ENCODE peak calls at places on chromosome 7, in seven cellular contexts. U is stimulated activated CD4-positive, alpha-beta T cell treated with anti-CD3 and anti-CD28 coated beads, Interleukin-12 subunit alpha, Interleukin-12 subunit beta, amount 100 ng/mL, for 4 hours; Z is pancreas; T is NCI-H460; V is T1000; A is neural progenitor cell; B is mesenteric fat pad. X is an unnamed sample.

GRCh38 chr7:148941598-148942280 is 57.6 kb upstream of the EZH2 start:
- DNase-seq in Z (peak; percentile 61), A (peak; percentile 79), T (peak; percentile 78), V (no peak), B (peak; percentile 82), U (peak; percentile 49), X (peak; percentile 85)

GRCh38 chr7:138233189-138233588 is 156.9 kb downstream of the AKR1D1 start:
- DNase-seq in U (no peak), Z (no peak), T (no peak), V (no peak), A (no peak), B (no peak), X (no peak)

GRCh38 chr7:32694182-32694581 is 197.4 kb downstream of the KBTBD2 start:
- DNase-seq in B (no peak), Z (no peak), V (no peak), A (no peak), T (no peak), U (no peak), X (no peak)

GRCh38 chr7:78777844-78778243 is 675.6 kb downstream of the MAGI2 start:
- DNase-seq in Z (no peak), V (no peak), U (no peak), A (no peak), T (no peak), B (no peak), X (no peak)

GRCh38 chr7:12646139-12646538 is 41.3 kb upstream of the ARL4A start:
- DNase-seq in A (peak; percentile 16), Z (no peak), B (no peak), U (no peak), T (no peak), V (no peak), X (no peak)

GRCh38 chr7:105003275-105003674 is 10.7 kb upstream of the KMT2E start:
- DNase-seq in V (peak; percentile 9), T (no peak), A (no peak), U (no peak), Z (no peak), B (no peak), X (peak; percentile 75)

GRCh38 chr7:27104244-27105149 is 2.0 kb upstream of the HOXA2 start:
- DNase-seq in T (no peak), Z (no peak), A (no peak), V (no peak), U (no peak), B (no peak), X (no peak)

GRCh38 chr7:33111614-33112013 is 2.4 kb upstream of the RP9 start:
- DNase-seq in Z (no peak), B (no peak), V (no peak), T (no peak), A (no peak), U (no peak), X (no peak)

GRCh38 chr7:141132671-141133070 is 58.8 kb downstream of the TMEM178B start:
- DNase-seq in B (no peak), A (no peak), U (no peak), T (no peak), Z (no peak), V (no peak), X (no peak)

X was measured in dermis blood vessel endothelial cell.